ENCODE peak calls at places on chromosomes 6 and 20, in four cellular contexts. C is foreskin fibroblast, Y is A172, J is left lobe of liver. V is an unnamed sample.

GRCh38 chr6:8130399-8130798 is 28.1 kb upstream of the EEF1E1 start:
- DNase-seq in J (no peak), Y (no peak), C (no peak), V (no peak)

GRCh38 chr6:119921491-119922010 is 572.0 kb upstream of the MAN1A1 start:
- DNase-seq in J (no peak), C (no peak), Y (no peak), V (no peak)

GRCh38 chr6:139625998-139626975 is 251.8 kb upstream of the CITED2 start:
- DNase-seq in J (peak), C (peak), Y (no peak), V (no peak)

GRCh38 chr6:153511896-153512496 is 380.9 kb upstream of the RGS17 start:
- DNase-seq in C (peak), Y (peak), J (no peak), V (no peak)

GRCh38 chr6:49257549-49257948 is 205.5 kb downstream of the MMUT start:
- DNase-seq in J (no peak), Y (no peak), C (no peak), V (no peak)

GRCh38 chr20:53148764-53149163 is 176.6 kb downstream of the TSHZ2 start:
- DNase-seq in J (no peak), C (no peak), Y (peak), V (no peak)

GRCh38 chr20:10359621-10360040 is 74.4 kb downstream of the MKKS start:
- DNase-seq in C (peak), Y (no peak), J (no peak), V (no peak)

GRCh38 chr6:93105017-93105416 is 314.3 kb downstream of the EPHA7 start:
- DNase-seq in J (no peak), C (no peak), Y (peak), V (no peak)

GRCh38 chr6:43952746-43953145 is 174.5 kb downstream of the MRPL14 start:
- DNase-seq in J (no peak), C (no peak), Y (no peak), V (peak)

GRCh38 chr6:93806409-93807270 is 387.3 kb upstream of the EPHA7 start:
- DNase-seq in C (no peak), J (no peak), Y (no peak), V (no peak)

GRCh38 chr6:158039178-158039557 is 57.5 kb downstream of the SYNJ2 start:
- DNase-seq in C (no peak), Y (peak), J (no peak), V (no peak)

GRCh38 chr6:186221-186965 is 105.9 kb upstream of the DUSP22 start:
- DNase-seq in C (peak), J (no peak), Y (no peak), V (peak)